ENCODE peak calls at places on chromosomes 1 and 21, in ten cellular contexts. One of them, this sample, is unnamed.

GRCh38 chr21:40754466-40754865 is 92.5 kb downstream of the DSCAM start:
- DNase-seq in A549: no peak
- DNase-seq in psoas muscle: no peak
- DNase-seq in cardiac muscle cell: no peak
- DNase-seq in HCT116: no peak
- DNase-seq in heart left ventricle: peak
- DNase-seq in dorsolateral prefrontal cortex: no peak
- DNase-seq in AG04450: no peak
- DNase-seq in PC-3: no peak
- DNase-seq in upper lobe of right lung: no peak
- DNase-seq in this sample: no peak

GRCh38 chr1:53669511-53670191 is 69.3 kb downstream of the GLIS1 start:
- DNase-seq in psoas muscle: no peak
- DNase-seq in AG04450: no peak
- DNase-seq in upper lobe of right lung: no peak
- DNase-seq in PC-3: no peak
- DNase-seq in heart left ventricle: no peak
- DNase-seq in dorsolateral prefrontal cortex: no peak
- DNase-seq in cardiac muscle cell: peak
- DNase-seq in A549: no peak
- DNase-seq in HCT116: no peak
- DNase-seq in this sample: no peak

GRCh38 chr1:226638608-226639007 is 90.0 kb downstream of the STUM start:
- DNase-seq in dorsolateral prefrontal cortex: peak
- DNase-seq in HCT116: no peak
- DNase-seq in AG04450: no peak
- DNase-seq in heart left ventricle: no peak
- DNase-seq in PC-3: no peak
- DNase-seq in cardiac muscle cell: no peak
- DNase-seq in upper lobe of right lung: peak
- DNase-seq in psoas muscle: peak
- DNase-seq in A549: no peak
- DNase-seq in this sample: no peak

GRCh38 chr1:205656236-205656635 is 24.1 kb downstream of the SLC45A3 start:
- DNase-seq in upper lobe of right lung: no peak
- DNase-seq in PC-3: no peak
- DNase-seq in AG04450: no peak
- DNase-seq in psoas muscle: no peak
- DNase-seq in cardiac muscle cell: no peak
- DNase-seq in dorsolateral prefrontal cortex: no peak
- DNase-seq in heart left ventricle: no peak
- DNase-seq in A549: no peak
- DNase-seq in HCT116: no peak
- DNase-seq in this sample: no peak

GRCh38 chr1:152517237-152517811 is 3.0 kb downstream of the CRCT1 start:
- DNase-seq in PC-3: peak
- DNase-seq in dorsolateral prefrontal cortex: no peak
- DNase-seq in psoas muscle: no peak
- DNase-seq in A549: peak
- DNase-seq in upper lobe of right lung: no peak
- DNase-seq in AG04450: no peak
- DNase-seq in cardiac muscle cell: no peak
- DNase-seq in HCT116: peak
- DNase-seq in heart left ventricle: no peak
- DNase-seq in this sample: no peak

GRCh38 chr1:224880593-224881307 is 48.7 kb upstream of the DNAH14 start:
- DNase-seq in psoas muscle: no peak
- DNase-seq in heart left ventricle: no peak
- DNase-seq in cardiac muscle cell: peak
- DNase-seq in AG04450: no peak
- DNase-seq in A549: peak
- DNase-seq in HCT116: no peak
- DNase-seq in dorsolateral prefrontal cortex: no peak
- DNase-seq in upper lobe of right lung: no peak
- DNase-seq in PC-3: no peak
- DNase-seq in this sample: no peak

GRCh38 chr1:70768211-70768610 is 279.4 kb downstream of the PTGER3 start:
- DNase-seq in HCT116: no peak
- DNase-seq in dorsolateral prefrontal cortex: no peak
- DNase-seq in A549: no peak
- DNase-seq in psoas muscle: no peak
- DNase-seq in PC-3: no peak
- DNase-seq in upper lobe of right lung: no peak
- DNase-seq in cardiac muscle cell: no peak
- DNase-seq in AG04450: no peak
- DNase-seq in heart left ventricle: no peak
- DNase-seq in this sample: no peak

GRCh38 chr1:154572433-154573167 is 5.0 kb downstream of the CHRNB2 start:
- DNase-seq in HCT116: no peak
- DNase-seq in psoas muscle: no peak
- DNase-seq in A549: no peak
- DNase-seq in cardiac muscle cell: no peak
- DNase-seq in AG04450: no peak
- DNase-seq in dorsolateral prefrontal cortex: no peak
- DNase-seq in upper lobe of right lung: no peak
- DNase-seq in heart left ventricle: no peak
- DNase-seq in PC-3: no peak
- DNase-seq in this sample: no peak

GRCh38 chr1:112722601-112723510 is 7.7 kb upstream of the PPM1J start:
- DNase-seq in cardiac muscle cell: peak
- DNase-seq in dorsolateral prefrontal cortex: no peak
- DNase-seq in A549: no peak
- DNase-seq in AG04450: no peak
- DNase-seq in HCT116: no peak
- DNase-seq in upper lobe of right lung: no peak
- DNase-seq in PC-3: no peak
- DNase-seq in heart left ventricle: no peak
- DNase-seq in psoas muscle: no peak
- DNase-seq in this sample: no peak

GRCh38 chr1:73162576-73162975 is 880.2 kb upstream of the NEGR1 start:
- DNase-seq in cardiac muscle cell: no peak
- DNase-seq in A549: no peak
- DNase-seq in dorsolateral prefrontal cortex: no peak
- DNase-seq in psoas muscle: no peak
- DNase-seq in AG04450: no peak
- DNase-seq in PC-3: no peak
- DNase-seq in heart left ventricle: no peak
- DNase-seq in upper lobe of right lung: no peak
- DNase-seq in HCT116: no peak
- DNase-seq in this sample: no peak

GRCh38 chr1:41662656-41663437 is 178.4 kb upstream of the EDN2 start:
- DNase-seq in psoas muscle: peak
- DNase-seq in heart left ventricle: peak
- DNase-seq in dorsolateral prefrontal cortex: no peak
- DNase-seq in PC-3: peak
- DNase-seq in cardiac muscle cell: peak
- DNase-seq in AG04450: no peak
- DNase-seq in HCT116: no peak
- DNase-seq in upper lobe of right lung: peak
- DNase-seq in A549: peak
- DNase-seq in this sample: peak

GRCh38 chr21:45560106-45561021 is 18.1 kb upstream of the SLC19A1 start:
- DNase-seq in A549: no peak
- DNase-seq in dorsolateral prefrontal cortex: no peak
- DNase-seq in AG04450: no peak
- DNase-seq in HCT116: no peak
- DNase-seq in heart left ventricle: peak
- DNase-seq in PC-3: no peak
- DNase-seq in cardiac muscle cell: no peak
- DNase-seq in psoas muscle: no peak
- DNase-seq in upper lobe of right lung: peak
- DNase-seq in this sample: no peak

GRCh38 chr21:29342394-29342957 is 43.8 kb downstream of the BACH1 start:
- DNase-seq in dorsolateral prefrontal cortex: no peak
- DNase-seq in heart left ventricle: peak
- DNase-seq in PC-3: peak
- DNase-seq in HCT116: no peak
- DNase-seq in AG04450: peak
- DNase-seq in cardiac muscle cell: peak
- DNase-seq in psoas muscle: peak
- DNase-seq in upper lobe of right lung: no peak
- DNase-seq in A549: peak
- DNase-seq in this sample: peak

DNA sequence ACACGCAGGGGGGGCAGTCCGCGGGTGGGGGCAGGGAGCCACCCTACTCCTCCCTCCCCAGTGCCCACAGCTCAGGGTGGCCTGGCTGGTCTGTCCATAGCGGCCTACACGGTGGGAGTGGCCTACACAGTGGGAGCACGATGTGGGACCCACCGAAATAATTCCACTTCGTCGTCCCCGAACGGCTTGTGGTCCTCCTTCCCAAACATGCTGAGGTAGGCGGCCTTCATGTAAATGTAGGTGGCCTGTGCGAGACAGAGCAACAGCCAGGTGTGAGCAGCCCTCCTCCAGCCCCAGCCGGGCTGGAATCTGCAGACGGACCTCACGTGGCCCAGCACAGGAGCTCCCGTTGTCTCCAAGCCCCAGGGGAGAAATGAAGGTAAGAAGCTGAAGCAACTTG is 34.4 kb downstream of the TTC39A start:
- DNase-seq in cardiac muscle cell: no peak
- DNase-seq in PC-3: no peak
- DNase-seq in heart left ventricle: no peak
- DNase-seq in A549: no peak
- DNase-seq in dorsolateral prefrontal cortex: no peak
- DNase-seq in HCT116: no peak
- DNase-seq in psoas muscle: no peak
- DNase-seq in upper lobe of right lung: peak
- DNase-seq in AG04450: no peak
- DNase-seq in this sample: no peak
- H3K27ac ChIP-seq in cardiac muscle cell: no peak
- H3K27ac ChIP-seq in PC-3: no peak
- H3K27ac ChIP-seq in heart left ventricle: no peak
- H3K27ac ChIP-seq in A549: no peak
- H3K27ac ChIP-seq in dorsolateral prefrontal cortex: no peak
- H3K27ac ChIP-seq in HCT116: no peak
- H3K27ac ChIP-seq in psoas muscle: no peak
- H3K27ac ChIP-seq in upper lobe of right lung: no peak
- H3K27ac ChIP-seq in AG04450: no peak
- H3K27ac ChIP-seq in this sample: no peak

DNA sequence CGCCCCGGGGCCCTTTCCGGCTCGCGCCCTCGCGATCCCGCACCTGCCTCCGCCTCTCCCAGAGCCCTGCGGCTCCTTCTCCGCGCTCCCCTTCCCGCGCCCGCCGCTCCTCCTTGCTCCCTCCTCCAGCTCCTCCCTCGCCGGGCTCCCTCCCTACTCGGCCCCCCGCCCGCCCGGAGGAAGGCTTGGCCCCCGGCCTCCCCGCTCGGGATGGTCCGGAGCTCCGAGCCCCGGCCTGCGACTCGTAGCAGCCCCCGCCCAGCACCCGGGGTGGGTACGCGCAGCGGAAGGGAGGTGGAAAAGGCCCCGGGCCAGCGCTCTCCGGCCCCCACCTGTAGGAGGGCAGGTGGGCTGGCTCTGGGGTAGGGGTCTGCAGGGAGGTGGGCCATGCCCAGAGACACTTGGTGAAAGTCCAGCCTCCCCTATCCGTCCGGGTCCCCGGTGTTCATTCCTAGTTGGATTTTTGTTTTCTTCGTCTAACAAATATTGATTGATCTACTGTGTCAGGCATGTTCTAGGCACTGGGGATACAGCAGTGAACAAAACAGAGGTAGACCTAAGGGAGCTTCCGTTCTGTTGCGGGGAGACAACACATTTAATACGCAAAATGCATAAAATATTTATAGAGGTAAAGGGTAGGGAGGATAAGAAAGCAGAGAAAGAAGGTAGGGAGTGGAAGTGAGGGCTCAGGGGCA is at the start of gene HTR1D:
- DNase-seq in PC-3: no peak
- DNase-seq in upper lobe of right lung: no peak
- DNase-seq in AG04450: no peak
- DNase-seq in heart left ventricle: no peak
- DNase-seq in dorsolateral prefrontal cortex: no peak
- DNase-seq in psoas muscle: no peak
- DNase-seq in HCT116: no peak
- DNase-seq in cardiac muscle cell: no peak
- DNase-seq in A549: no peak
- DNase-seq in this sample: no peak
- H3K4me3 ChIP-seq in PC-3: peak
- H3K4me3 ChIP-seq in upper lobe of right lung: peak
- H3K4me3 ChIP-seq in AG04450: peak
- H3K4me3 ChIP-seq in heart left ventricle: peak
- H3K4me3 ChIP-seq in dorsolateral prefrontal cortex: peak
- H3K4me3 ChIP-seq in psoas muscle: peak
- H3K4me3 ChIP-seq in HCT116: peak
- H3K4me3 ChIP-seq in cardiac muscle cell: peak
- H3K4me3 ChIP-seq in A549: peak
- H3K4me3 ChIP-seq in this sample: peak

GRCh38 chr1:93078935-93079654 is at the start of gene MTF2:
- DNase-seq in psoas muscle: peak
- DNase-seq in AG04450: peak
- DNase-seq in dorsolateral prefrontal cortex: peak
- DNase-seq in A549: peak
- DNase-seq in PC-3: peak
- DNase-seq in upper lobe of right lung: peak
- DNase-seq in heart left ventricle: peak
- DNase-seq in cardiac muscle cell: peak
- DNase-seq in HCT116: peak
- DNase-seq in this sample: peak

GRCh38 chr1:93082313-93082712 is 3.2 kb downstream of the MTF2 start:
- DNase-seq in dorsolateral prefrontal cortex: no peak
- DNase-seq in psoas muscle: no peak
- DNase-seq in AG04450: no peak
- DNase-seq in upper lobe of right lung: no peak
- DNase-seq in heart left ventricle: no peak
- DNase-seq in cardiac muscle cell: no peak
- DNase-seq in A549: no peak
- DNase-seq in PC-3: no peak
- DNase-seq in HCT116: no peak
- DNase-seq in this sample: no peak

GRCh38 chr1:93081716-93082115 is 2.6 kb downstream of the MTF2 start:
- DNase-seq in HCT116: no peak
- DNase-seq in dorsolateral prefrontal cortex: no peak
- DNase-seq in upper lobe of right lung: no peak
- DNase-seq in cardiac muscle cell: peak
- DNase-seq in AG04450: peak
- DNase-seq in heart left ventricle: no peak
- DNase-seq in A549: no peak
- DNase-seq in PC-3: peak
- DNase-seq in psoas muscle: no peak
- DNase-seq in this sample: peak

GRCh38 chr1:93079685-93080141 is 630 bp downstream of the MTF2 start:
- DNase-seq in PC-3: peak
- DNase-seq in psoas muscle: peak
- DNase-seq in HCT116: no peak
- DNase-seq in cardiac muscle cell: peak
- DNase-seq in A549: no peak
- DNase-seq in dorsolateral prefrontal cortex: peak
- DNase-seq in AG04450: no peak
- DNase-seq in heart left ventricle: peak
- DNase-seq in upper lobe of right lung: peak
- DNase-seq in this sample: peak

GRCh38 chr1:93080424-93080823 is 1.3 kb downstream of the MTF2 start:
- DNase-seq in psoas muscle: no peak
- DNase-seq in cardiac muscle cell: peak
- DNase-seq in upper lobe of right lung: no peak
- DNase-seq in A549: peak
- DNase-seq in AG04450: peak
- DNase-seq in dorsolateral prefrontal cortex: no peak
- DNase-seq in heart left ventricle: no peak
- DNase-seq in HCT116: peak
- DNase-seq in PC-3: peak
- DNase-seq in this sample: peak
- TF ChIP-seq CTCF in psoas muscle: peak
- TF ChIP-seq CTCF in cardiac muscle cell: peak
- TF ChIP-seq CTCF in upper lobe of right lung: peak
- TF ChIP-seq CTCF in A549: peak
- TF ChIP-seq CTCF in AG04450: peak
- TF ChIP-seq CTCF in dorsolateral prefrontal cortex: peak
- TF ChIP-seq CTCF in heart left ventricle: peak
- TF ChIP-seq CTCF in HCT116: peak
- TF ChIP-seq CTCF in PC-3: peak
- TF ChIP-seq CTCF in this sample: peak

GRCh38 chr1:96520542-96520941 is 201.0 kb upstream of the PTBP2 start:
- DNase-seq in upper lobe of right lung: no peak
- DNase-seq in dorsolateral prefrontal cortex: no peak
- DNase-seq in heart left ventricle: no peak
- DNase-seq in cardiac muscle cell: peak
- DNase-seq in HCT116: no peak
- DNase-seq in AG04450: no peak
- DNase-seq in PC-3: no peak
- DNase-seq in A549: no peak
- DNase-seq in psoas muscle: no peak
- DNase-seq in this sample: peak
- H3K27ac ChIP-seq in upper lobe of right lung: no peak
- H3K27ac ChIP-seq in dorsolateral prefrontal cortex: no peak
- H3K27ac ChIP-seq in heart left ventricle: no peak
- H3K27ac ChIP-seq in cardiac muscle cell: no peak
- H3K27ac ChIP-seq in HCT116: no peak
- H3K27ac ChIP-seq in AG04450: no peak
- H3K27ac ChIP-seq in PC-3: no peak
- H3K27ac ChIP-seq in A549: no peak
- H3K27ac ChIP-seq in psoas muscle: no peak
- H3K27ac ChIP-seq in this sample: no peak